ENCODE peak calls at places on chromosomes 1 and 21, in five cellular contexts. D is brain microvascular endothelial cell, W is astrocyte of the spinal cord, Y is upper lobe of right lung, U is left ventricle myocardium inferior. H is an unnamed sample.

GRCh38 chr1:156814571-156815260 is 1.9 kb downstream of the SH2D2A start:
- DNase-seq in U (no peak), Y (no peak), W (no peak), D (no peak), H (no peak)

GRCh38 chr1:27992271-27992670 is 32.5 kb downstream of the XKR8 start:
- DNase-seq in Y (no peak), U (no peak), D (peak), W (no peak), H (no peak)

GRCh38 chr1:110765640-110766335 is 91.0 kb upstream of the KCNA3 start:
- DNase-seq in Y (no peak), W (peak), D (peak), U (no peak), H (peak)

GRCh38 chr1:45772971-45773370 is 22.5 kb upstream of the IPP start:
- DNase-seq in D (no peak), W (no peak), Y (no peak), U (no peak), H (no peak)

GRCh38 chr21:44984428-44984791 is 44.6 kb downstream of the SLX9 start:
- DNase-seq in U (peak), D (no peak), Y (peak), W (no peak), H (no peak)

GRCh38 chr1:43822040-43822439 is 111.6 kb upstream of the ARTN start:
- DNase-seq in U (no peak), Y (no peak), W (peak), D (peak), H (peak)

GRCh38 chr1:25573961-25574360 is 30.6 kb downstream of the LDLRAP1 start:
- DNase-seq in W (no peak), U (no peak), Y (no peak), D (no peak), H (no peak)

GRCh38 chr21:21230672-21231071 is 232.5 kb downstream of the NCAM2 start:
- DNase-seq in Y (no peak), U (no peak), W (peak), D (no peak), H (no peak)

GRCh38 chr1:207454046-207454964 is at the start of gene CR2:
- DNase-seq in D (no peak), W (no peak), U (peak), Y (peak), H (no peak)

GRCh38 chr1:107515702-107516101 is 374.9 kb downstream of the NTNG1 start:
- DNase-seq in U (no peak), Y (no peak), W (no peak), D (no peak), H (no peak)
- TF ChIP-seq CTCF in U (no peak), Y (no peak), W (no peak), D (no peak), H (no peak)

GRCh38 chr1:201861448-201861847 is 27.2 kb upstream of the SHISA4 start:
- DNase-seq in U (no peak), Y (no peak), W (no peak), D (no peak), H (no peak)

GRCh38 chr1:201859424-201859823 is 29.3 kb upstream of the SHISA4 start:
- DNase-seq in D (no peak), U (no peak), Y (no peak), W (no peak), H (no peak)
- H3K4me3 ChIP-seq in D (no peak), U (no peak), Y (no peak), W (no peak), H (no peak)

GRCh38 chr1:3472088-3472850 is 17.8 kb downstream of the ARHGEF16 start:
- DNase-seq in Y (no peak), U (no peak), D (no peak), W (no peak), H (no peak)

GRCh38 chr1:3472906-3473305 is 18.4 kb downstream of the ARHGEF16 start:
- DNase-seq in Y (no peak), U (no peak), D (no peak), W (no peak), H (no peak)

GRCh38 chr1:3470650-3471355 is 16.3 kb downstream of the ARHGEF16 start:
- DNase-seq in U (no peak), W (no peak), D (no peak), Y (peak), H (no peak)

GRCh38 chr1:3469849-3470649 is 15.6 kb downstream of the ARHGEF16 start:
- DNase-seq in U (no peak), Y (peak), D (no peak), W (no peak), H (no peak)

GRCh38 chr1:3471356-3472087 is 17.1 kb downstream of the ARHGEF16 start:
- DNase-seq in D (peak), Y (no peak), U (peak), W (peak), H (no peak)
- TF ChIP-seq CTCF in D (peak), Y (peak), U (peak), W (peak), H (peak)

GRCh38 chr1:204410764-204411450 is 710 bp downstream of the PPP1R15B start:
- DNase-seq in Y (no peak), W (peak), U (peak), D (peak), H (no peak)

GRCh38 chr1:204408602-204409001 is 3.0 kb downstream of the PPP1R15B start:
- DNase-seq in W (no peak), U (no peak), Y (no peak), D (no peak), H (no peak)

GRCh38 chr1:204409111-204409510 is 2.5 kb downstream of the PPP1R15B start:
- DNase-seq in U (no peak), Y (no peak), W (no peak), D (no peak), H (no peak)

GRCh38 chr1:204409878-204410763 is 1.5 kb downstream of the PPP1R15B start:
- DNase-seq in Y (no peak), D (peak), W (no peak), U (no peak), H (no peak)

DNA sequence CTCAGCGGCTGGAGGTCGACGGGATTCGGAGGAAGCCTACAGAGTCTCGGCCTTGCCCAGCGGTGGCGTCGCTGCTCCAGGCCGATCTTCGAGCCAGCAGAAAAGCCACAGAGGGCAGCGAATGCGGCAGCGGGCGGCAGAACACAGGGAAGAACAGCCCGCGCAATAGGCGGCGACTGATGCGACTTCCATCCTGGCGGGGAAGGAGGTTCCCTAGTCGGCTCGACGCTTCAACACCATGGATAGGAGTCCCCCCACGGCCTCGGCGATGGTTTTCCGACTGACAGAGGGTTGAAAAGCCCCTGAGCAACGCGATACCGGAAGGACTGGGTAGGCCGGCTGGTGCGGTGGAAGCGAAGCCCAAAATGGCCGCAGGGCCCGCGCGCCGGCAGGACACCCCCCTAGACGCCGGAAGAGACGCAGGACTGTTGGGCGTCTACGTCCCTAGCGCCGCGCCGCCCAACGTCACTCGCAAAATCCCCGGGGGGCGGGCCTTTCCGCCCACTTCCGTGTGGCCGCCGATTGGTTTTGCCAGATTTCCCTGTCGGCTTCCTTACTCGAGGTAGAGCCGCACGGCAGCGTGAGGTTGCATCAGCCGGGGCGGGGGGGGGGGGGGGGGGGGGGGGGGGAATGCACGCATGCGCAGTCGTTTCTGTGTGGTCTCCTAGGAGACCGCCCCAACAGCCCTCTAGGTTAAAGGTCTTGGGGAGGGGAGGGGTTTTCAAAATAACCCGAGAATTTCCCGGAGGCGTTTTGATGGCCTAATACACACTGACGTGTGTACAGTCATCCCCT is at the start of gene PPP1R15B:
- DNase-seq in U (peak), Y (peak), W (peak), D (peak), H (peak)
- H3K4me3 ChIP-seq in U (peak), Y (peak), W (peak), D (peak), H (peak)

GRCh38 chr1:213564215-213564659 is 423.5 kb upstream of the PROX1 start:
- DNase-seq in D (no peak), Y (no peak), W (no peak), U (no peak), H (no peak)
- TF ChIP-seq CTCF in D (peak), Y (peak), W (no peak), U (peak), H (no peak)

DNA sequence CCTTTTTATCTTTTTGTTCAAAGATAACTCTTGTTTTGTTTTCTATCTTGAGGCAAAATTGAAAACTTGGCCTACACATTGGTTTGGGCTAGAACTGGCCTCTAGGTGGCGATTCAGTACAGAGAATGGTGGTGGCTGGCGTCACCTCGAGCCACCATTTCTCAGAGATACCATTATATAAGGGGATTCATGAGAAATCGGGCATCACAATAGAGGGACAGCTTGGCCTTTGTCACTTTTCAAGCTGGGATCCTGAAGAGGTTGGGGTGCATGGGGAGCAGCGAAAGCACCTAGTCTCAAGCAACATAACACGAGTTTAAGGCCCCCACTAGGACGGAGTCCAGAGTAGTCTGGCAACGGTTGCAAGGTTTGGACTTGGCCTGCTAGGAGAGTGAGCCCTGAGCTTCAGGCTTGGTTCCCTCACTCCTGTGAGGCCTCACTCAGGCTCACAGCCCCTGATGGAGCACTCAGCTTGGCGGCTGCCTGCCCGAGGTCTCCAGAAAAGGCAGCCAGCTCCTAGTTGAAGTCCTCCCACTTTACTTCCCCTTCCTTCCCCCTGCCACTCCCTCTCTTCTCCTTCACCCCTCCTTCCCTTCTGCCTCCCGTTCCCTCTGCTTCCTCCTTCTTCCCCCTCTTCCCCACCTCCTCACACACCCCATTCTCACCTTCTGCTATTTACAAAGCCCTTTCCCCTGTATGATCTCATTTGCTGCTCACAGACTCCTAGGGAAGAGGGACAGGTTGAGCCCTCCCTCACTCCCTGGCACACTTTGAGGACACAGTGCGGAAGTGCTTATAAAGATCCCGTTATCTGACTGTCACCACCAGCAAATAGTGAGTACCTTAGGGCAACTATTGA is 67.8 kb downstream of the LRIG2 start:
- DNase-seq in D (peak), U (peak), Y (peak), W (peak), H (no peak)
- H3K4me3 ChIP-seq in D (no peak), U (peak), Y (no peak), W (no peak), H (no peak)

H was measured in AG04449.